ENCODE peak calls at places on chromosome 14, in eight cellular contexts. D is KBM-7; Z is glutamatergic neuron; Y is renal cortical epithelial cell; N is heart right ventricle; O is HFFc6; I is stimulated activated naive CD4-positive, alpha-beta T cell; V is stimulated activated CD8-positive, alpha-beta memory T cell treated with anti-CD3 and anti-CD28 coated beads, Interleukin-7, amount 100 ng/mL, for 1 hour. L is an unnamed sample.

GRCh38 chr14:58832010-58832409 is 194.2 kb downstream of the DACT1 start:
- DNase-seq in D (no peak), O (no peak), N (no peak), V (no peak), I (no peak), Z (peak; percentile 36), Y (peak; percentile 2), L (no peak)

GRCh38 chr14:100747021-100747586 is 20.4 kb downstream of the DLK1 start:
- DNase-seq in D (no peak), Z (no peak), V (no peak), N (no peak), O (peak; percentile 96), I (no peak), Y (peak; percentile 100), L (no peak)

GRCh38 chr14:54169254-54169924 is 212.8 kb upstream of the BMP4 start:
- DNase-seq in Z (peak; percentile 22), V (no peak), N (no peak), Y (peak; percentile 57), I (no peak), D (no peak), O (peak; percentile 32), L (no peak)

GRCh38 chr14:31090872-31091764 is 64.9 kb upstream of the STRN3 start:
- DNase-seq in I (no peak), Z (no peak), D (no peak), N (no peak), O (peak; percentile 90), V (no peak), Y (peak; percentile 97), L (no peak)

GRCh38 chr14:61388976-61389576 is 67.7 kb downstream of the PRKCH start:
- DNase-seq in N (no peak), D (no peak), I (no peak), O (no peak), Y (peak; percentile 20), V (no peak), Z (no peak), L (no peak)

GRCh38 chr14:101593411-101594181 is 32.3 kb downstream of the DIO3 start:
- DNase-seq in N (no peak), Y (no peak), D (no peak), O (no peak), Z (no peak), I (no peak), V (no peak), L (no peak)

GRCh38 chr14:24162083-24162482 is 1.0 kb downstream of the IRF9 start:
- DNase-seq in D (no peak), N (no peak), Z (no peak), I (no peak), Y (no peak), V (no peak), O (peak; percentile 9), L (no peak)

GRCh38 chr14:30994681-30995620 is 30.5 kb upstream of the AP4S1 start:
- DNase-seq in D (no peak), Z (no peak), V (no peak), Y (peak; percentile 43), O (peak; percentile 30), N (no peak), I (no peak), L (no peak)

GRCh38 chr14:73789996-73790581 is 61.5 kb upstream of the PTGR2 start:
- DNase-seq in N (peak; percentile 54), V (no peak), O (peak; percentile 96), D (no peak), I (no peak), Y (no peak), Z (peak; percentile 39), L (no peak)

GRCh38 chr14:104237651-104238423 is 99.5 kb downstream of the KIF26A start:
- DNase-seq in V (no peak), O (no peak), Z (no peak), Y (no peak), D (no peak), I (no peak), N (no peak), L (no peak)

GRCh38 chr14:22630486-22630885 is 13.7 kb downstream of the OR6J1 start:
- DNase-seq in Y (no peak), N (no peak), O (no peak), Z (no peak), D (no peak), I (no peak), V (no peak), L (no peak)

GRCh38 chr14:27553820-27554219 is 956.0 kb upstream of the NOVA1 start:
- DNase-seq in I (no peak), O (no peak), N (no peak), V (no peak), Y (peak; percentile 13), Z (no peak), D (no peak), L (no peak)

GRCh38 chr14:105126970-105127307 is 41.6 kb downstream of the JAG2 start:
- DNase-seq in Z (no peak), I (no peak), O (no peak), Y (no peak), V (no peak), N (no peak), D (no peak), L (no peak)

GRCh38 chr14:101018561-101019290 is 115.2 kb upstream of the RTL1 start:
- DNase-seq in V (no peak), O (no peak), N (no peak), D (no peak), Y (no peak), I (no peak), Z (no peak), L (no peak)

GRCh38 chr14:65840786-65841185 is 428.3 kb downstream of the FUT8 start:
- DNase-seq in Y (peak; percentile 92), O (peak; percentile 33), N (no peak), Z (no peak), D (no peak), V (no peak), I (no peak), L (no peak)

GRCh38 chr14:95326987-95327386 is 7.3 kb upstream of the CLMN start:
- DNase-seq in Y (no peak), Z (no peak), N (no peak), D (no peak), O (no peak), V (no peak), I (no peak), L (no peak)

L was measured in esophagus squamous epithelium.